ENCODE peak calls at places on chromosomes 16 and 17, in seven cellular contexts. One of them, this sample, is unnamed.

GRCh38 chr16:52492789-52493357 is 54.1 kb downstream of the TOX3 start:
- DNase-seq in CD8-positive, alpha-beta T cell: no peak
- DNase-seq in A549: no peak
- DNase-seq in left ventricle myocardium inferior: no peak
- DNase-seq in DND-41: no peak
- DNase-seq in upper lobe of left lung: no peak
- DNase-seq in cardiac muscle cell: no peak
- DNase-seq in this sample: no peak

GRCh38 chr17:3888343-3889171 is 4.3 kb downstream of the CAMKK1 start:
- DNase-seq in CD8-positive, alpha-beta T cell: no peak
- DNase-seq in A549: no peak
- DNase-seq in left ventricle myocardium inferior: peak; percentile 78
- DNase-seq in DND-41: peak; percentile 24
- DNase-seq in upper lobe of left lung: no peak
- DNase-seq in cardiac muscle cell: no peak
- DNase-seq in this sample: peak; percentile 23

GRCh38 chr16:53055603-53056527 is 1.1 kb downstream of the CHD9 start:
- DNase-seq in CD8-positive, alpha-beta T cell: no peak
- DNase-seq in A549: peak; percentile 51
- DNase-seq in left ventricle myocardium inferior: no peak
- DNase-seq in DND-41: peak; percentile 66
- DNase-seq in upper lobe of left lung: peak; percentile 28
- DNase-seq in cardiac muscle cell: peak; percentile 48
- DNase-seq in this sample: no peak

GRCh38 chr16:82653550-82654511 is 27.1 kb downstream of the CDH13 start:
- DNase-seq in CD8-positive, alpha-beta T cell: peak; percentile 51
- DNase-seq in A549: peak; percentile 66
- DNase-seq in left ventricle myocardium inferior: no peak
- DNase-seq in DND-41: peak; percentile 19
- DNase-seq in upper lobe of left lung: no peak
- DNase-seq in cardiac muscle cell: peak; percentile 15
- DNase-seq in this sample: peak; percentile 38

GRCh38 chr16:57471209-57471608 is 8.7 kb downstream of the POLR2C start:
- DNase-seq in CD8-positive, alpha-beta T cell: no peak
- DNase-seq in A549: peak; percentile 68
- DNase-seq in left ventricle myocardium inferior: no peak
- DNase-seq in DND-41: no peak
- DNase-seq in upper lobe of left lung: no peak
- DNase-seq in cardiac muscle cell: peak; percentile 22
- DNase-seq in this sample: no peak

GRCh38 chr16:56807011-56807675 is 57.9 kb upstream of the SLC12A3 start:
- DNase-seq in CD8-positive, alpha-beta T cell: no peak
- DNase-seq in A549: peak; percentile 62
- DNase-seq in left ventricle myocardium inferior: no peak
- DNase-seq in DND-41: no peak
- DNase-seq in upper lobe of left lung: no peak
- DNase-seq in cardiac muscle cell: no peak
- DNase-seq in this sample: no peak

GRCh38 chr16:67228034-67228785 is 1.3 kb downstream of the TMEM208 start:
- DNase-seq in CD8-positive, alpha-beta T cell: no peak
- DNase-seq in A549: no peak
- DNase-seq in left ventricle myocardium inferior: no peak
- DNase-seq in DND-41: no peak
- DNase-seq in upper lobe of left lung: no peak
- DNase-seq in cardiac muscle cell: no peak
- DNase-seq in this sample: no peak

GRCh38 chr16:85422374-85423185 is 190.5 kb upstream of the GSE1 start:
- DNase-seq in CD8-positive, alpha-beta T cell: no peak
- DNase-seq in A549: peak; percentile 65
- DNase-seq in left ventricle myocardium inferior: peak; percentile 5
- DNase-seq in DND-41: peak; percentile 31
- DNase-seq in upper lobe of left lung: peak; percentile 93
- DNase-seq in cardiac muscle cell: peak; percentile 40
- DNase-seq in this sample: no peak

GRCh38 chr17:65393514-65393913 is 167.9 kb downstream of the AXIN2 start:
- DNase-seq in CD8-positive, alpha-beta T cell: no peak
- DNase-seq in A549: no peak
- DNase-seq in left ventricle myocardium inferior: no peak
- DNase-seq in DND-41: no peak
- DNase-seq in upper lobe of left lung: no peak
- DNase-seq in cardiac muscle cell: no peak
- DNase-seq in this sample: no peak

GRCh38 chr16:1545044-1545736 is 11.7 kb downstream of the TMEM204 start:
- DNase-seq in CD8-positive, alpha-beta T cell: no peak
- DNase-seq in A549: no peak
- DNase-seq in left ventricle myocardium inferior: peak; percentile 77
- DNase-seq in DND-41: no peak
- DNase-seq in upper lobe of left lung: no peak
- DNase-seq in cardiac muscle cell: peak; percentile 51
- DNase-seq in this sample: no peak

GRCh38 chr16:68179196-68179795 is 56.6 kb downstream of the ESRP2 start:
- DNase-seq in CD8-positive, alpha-beta T cell: no peak
- DNase-seq in A549: no peak
- DNase-seq in left ventricle myocardium inferior: no peak
- DNase-seq in DND-41: no peak
- DNase-seq in upper lobe of left lung: no peak
- DNase-seq in cardiac muscle cell: peak; percentile 6
- DNase-seq in this sample: no peak

GRCh38 chr16:20867585-20867984 is 32.6 kb downstream of the DCUN1D3 start:
- DNase-seq in CD8-positive, alpha-beta T cell: no peak
- DNase-seq in A549: no peak
- DNase-seq in left ventricle myocardium inferior: no peak
- DNase-seq in DND-41: no peak
- DNase-seq in upper lobe of left lung: no peak
- DNase-seq in cardiac muscle cell: no peak
- DNase-seq in this sample: no peak

GRCh38 chr17:48113201-48113676 is 5.7 kb downstream of the SNX11 start:
- DNase-seq in CD8-positive, alpha-beta T cell: peak; percentile 65
- DNase-seq in A549: no peak
- DNase-seq in left ventricle myocardium inferior: no peak
- DNase-seq in DND-41: peak; percentile 39
- DNase-seq in upper lobe of left lung: peak; percentile 50
- DNase-seq in cardiac muscle cell: no peak
- DNase-seq in this sample: peak; percentile 72

GRCh38 chr17:35612924-35613521 is 25.9 kb downstream of the AP2B1 start:
- DNase-seq in CD8-positive, alpha-beta T cell: peak; percentile 34
- DNase-seq in A549: peak; percentile 68
- DNase-seq in left ventricle myocardium inferior: no peak
- DNase-seq in DND-41: peak; percentile 49
- DNase-seq in upper lobe of left lung: no peak
- DNase-seq in cardiac muscle cell: peak; percentile 65
- DNase-seq in this sample: peak; percentile 50

GRCh38 chr17:61144876-61145564 is 254.6 kb upstream of the TBX2 start:
- DNase-seq in CD8-positive, alpha-beta T cell: no peak
- DNase-seq in A549: no peak
- DNase-seq in left ventricle myocardium inferior: no peak
- DNase-seq in DND-41: no peak
- DNase-seq in upper lobe of left lung: no peak
- DNase-seq in cardiac muscle cell: peak; percentile 52
- DNase-seq in this sample: no peak

GRCh38 chr16:75801307-75801706 is 75.0 kb upstream of the CPHXL start:
- DNase-seq in CD8-positive, alpha-beta T cell: no peak
- DNase-seq in A549: no peak
- DNase-seq in left ventricle myocardium inferior: no peak
- DNase-seq in DND-41: no peak
- DNase-seq in upper lobe of left lung: no peak
- DNase-seq in cardiac muscle cell: no peak
- DNase-seq in this sample: no peak

GRCh38 chr16:54521327-54521726 is 234.7 kb upstream of the IRX3 start:
- DNase-seq in CD8-positive, alpha-beta T cell: no peak
- DNase-seq in A549: no peak
- DNase-seq in left ventricle myocardium inferior: no peak
- DNase-seq in DND-41: no peak
- DNase-seq in upper lobe of left lung: no peak
- DNase-seq in cardiac muscle cell: no peak
- DNase-seq in this sample: no peak

GRCh38 chr16:81401035-81401950 is 43.3 kb upstream of the CMIP start:
- DNase-seq in CD8-positive, alpha-beta T cell: no peak
- DNase-seq in A549: peak; percentile 97
- DNase-seq in left ventricle myocardium inferior: no peak
- DNase-seq in DND-41: no peak
- DNase-seq in upper lobe of left lung: no peak
- DNase-seq in cardiac muscle cell: no peak
- DNase-seq in this sample: no peak

GRCh38 chr16:1884155-1884760 is 12.3 kb upstream of the MEIOB start:
- DNase-seq in CD8-positive, alpha-beta T cell: no peak
- DNase-seq in A549: peak; percentile 71
- DNase-seq in left ventricle myocardium inferior: no peak
- DNase-seq in DND-41: no peak
- DNase-seq in upper lobe of left lung: no peak
- DNase-seq in cardiac muscle cell: no peak
- DNase-seq in this sample: no peak

GRCh38 chr16:88378401-88378800 is 4.4 kb upstream of the ZNF469 start:
- DNase-seq in CD8-positive, alpha-beta T cell: no peak
- DNase-seq in A549: no peak
- DNase-seq in left ventricle myocardium inferior: peak; percentile 4
- DNase-seq in DND-41: no peak
- DNase-seq in upper lobe of left lung: no peak
- DNase-seq in cardiac muscle cell: no peak
- DNase-seq in this sample: no peak

GRCh38 chr16:85037721-85038120 is 10.1 kb downstream of the KIAA0513 start:
- DNase-seq in CD8-positive, alpha-beta T cell: no peak
- DNase-seq in A549: no peak
- DNase-seq in left ventricle myocardium inferior: no peak
- DNase-seq in DND-41: no peak
- DNase-seq in upper lobe of left lung: no peak
- DNase-seq in cardiac muscle cell: no peak
- DNase-seq in this sample: no peak

GRCh38 chr16:54817432-54817831 is 113.2 kb upstream of the IRX5 start:
- DNase-seq in CD8-positive, alpha-beta T cell: no peak
- DNase-seq in A549: peak; percentile 42
- DNase-seq in left ventricle myocardium inferior: no peak
- DNase-seq in DND-41: no peak
- DNase-seq in upper lobe of left lung: peak; percentile 50
- DNase-seq in cardiac muscle cell: peak; percentile 23
- DNase-seq in this sample: no peak

GRCh38 chr16:66378739-66379570 is 12.5 kb downstream of the CDH5 start:
- DNase-seq in CD8-positive, alpha-beta T cell: no peak
- DNase-seq in A549: peak; percentile 19
- DNase-seq in left ventricle myocardium inferior: no peak
- DNase-seq in DND-41: no peak
- DNase-seq in upper lobe of left lung: no peak
- DNase-seq in cardiac muscle cell: no peak
- DNase-seq in this sample: no peak

GRCh38 chr16:733382-734207 is 6.7 kb downstream of the HAGHL start:
- DNase-seq in CD8-positive, alpha-beta T cell: peak; percentile 57
- DNase-seq in A549: peak; percentile 50
- DNase-seq in left ventricle myocardium inferior: no peak
- DNase-seq in DND-41: no peak
- DNase-seq in upper lobe of left lung: no peak
- DNase-seq in cardiac muscle cell: peak; percentile 49
- DNase-seq in this sample: no peak

GRCh38 chr16:87956771-87957279 is 5.6 kb downstream of the BANP start:
- DNase-seq in CD8-positive, alpha-beta T cell: no peak
- DNase-seq in A549: peak; percentile 57
- DNase-seq in left ventricle myocardium inferior: no peak
- DNase-seq in DND-41: peak; percentile 59
- DNase-seq in upper lobe of left lung: no peak
- DNase-seq in cardiac muscle cell: no peak
- DNase-seq in this sample: no peak

GRCh38 chr17:75131278-75132017 is at the start of gene NT5C:
- DNase-seq in CD8-positive, alpha-beta T cell: peak; percentile 61
- DNase-seq in A549: peak; percentile 91
- DNase-seq in left ventricle myocardium inferior: peak; percentile 85
- DNase-seq in DND-41: peak; percentile 76
- DNase-seq in upper lobe of left lung: peak; percentile 85
- DNase-seq in cardiac muscle cell: peak; percentile 90
- DNase-seq in this sample: peak; percentile 53

DNA sequence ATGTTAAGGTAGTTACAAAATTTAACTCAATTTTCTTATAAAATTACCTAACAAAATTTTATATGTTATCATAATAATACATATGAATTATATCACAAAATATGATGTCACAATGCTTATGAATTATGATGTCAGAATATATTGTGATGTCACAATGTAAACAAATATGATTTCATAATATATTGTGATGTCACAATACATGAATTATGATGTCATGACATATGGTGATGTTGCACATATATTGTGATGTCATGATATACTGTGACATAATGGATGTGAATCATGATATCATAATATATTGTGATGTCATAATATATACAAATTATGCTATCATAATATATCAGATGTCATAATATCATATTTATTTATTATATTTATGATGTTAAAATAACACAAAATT is 1879.9 kb downstream of the TP53TG3F start:
- DNase-seq in CD8-positive, alpha-beta T cell: no peak
- DNase-seq in A549: no peak
- DNase-seq in left ventricle myocardium inferior: no peak
- DNase-seq in DND-41: no peak
- DNase-seq in upper lobe of left lung: no peak
- DNase-seq in cardiac muscle cell: no peak
- DNase-seq in this sample: no peak
- H3K9me3 ChIP-seq in CD8-positive, alpha-beta T cell: no peaks in the 10 kb centered on the region
- H3K9me3 ChIP-seq in A549: peaks cover 2% of the 10 kb centered on the region
- H3K9me3 ChIP-seq in left ventricle myocardium inferior: peaks cover 43% of the 10 kb centered on the region
- H3K9me3 ChIP-seq in DND-41: no peaks in the 10 kb centered on the region
- H3K9me3 ChIP-seq in upper lobe of left lung: peaks cover 6% of the 10 kb centered on the region
- H3K9me3 ChIP-seq in cardiac muscle cell: peaks cover 3% of the 10 kb centered on the region
- H3K9me3 ChIP-seq in this sample: peaks cover 4% of the 10 kb centered on the region

DNA sequence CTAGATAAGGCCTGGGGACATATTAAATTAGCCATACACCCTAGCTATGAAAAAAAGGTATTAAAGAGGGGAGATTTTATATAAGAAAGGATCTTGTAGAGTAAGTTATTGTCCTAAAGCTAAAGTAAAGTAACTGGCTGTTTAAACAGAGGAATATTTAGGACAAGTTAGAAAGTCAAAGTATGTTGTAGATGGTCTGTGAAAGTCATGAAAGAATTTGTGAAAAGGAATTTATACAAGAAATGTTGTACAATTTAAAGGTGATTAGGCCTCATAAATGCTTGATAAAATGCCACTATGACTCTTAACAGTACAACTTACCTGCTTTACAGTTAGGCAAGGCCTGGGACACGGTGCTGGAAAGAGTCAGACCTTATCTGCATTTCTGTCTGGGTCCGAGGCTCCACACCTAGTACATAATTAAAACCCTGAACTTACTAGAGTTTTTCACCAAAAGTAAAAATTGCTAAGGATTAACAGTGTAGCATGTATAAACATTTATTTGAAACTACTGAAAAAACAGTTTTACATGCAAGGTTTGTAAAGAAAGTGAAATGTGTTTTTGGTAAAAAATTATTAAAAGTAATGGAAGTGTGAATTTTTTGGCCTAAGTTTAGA is 445.3 kb upstream of the TOM1L1 start:
- DNase-seq in CD8-positive, alpha-beta T cell: no peak
- DNase-seq in A549: peak; percentile 4
- DNase-seq in left ventricle myocardium inferior: no peak
- DNase-seq in DND-41: no peak
- DNase-seq in upper lobe of left lung: no peak
- DNase-seq in cardiac muscle cell: no peak
- DNase-seq in this sample: no peak
- H3K9me3 ChIP-seq in CD8-positive, alpha-beta T cell: no peaks in the 10 kb centered on the region
- H3K9me3 ChIP-seq in A549: peaks cover 21% of the 10 kb centered on the region
- H3K9me3 ChIP-seq in left ventricle myocardium inferior: peaks cover 58% of the 10 kb centered on the region
- H3K9me3 ChIP-seq in DND-41: peaks cover 16% of the 10 kb centered on the region
- H3K9me3 ChIP-seq in upper lobe of left lung: peaks cover 8% of the 10 kb centered on the region
- H3K9me3 ChIP-seq in cardiac muscle cell: peaks cover 14% of the 10 kb centered on the region
- H3K9me3 ChIP-seq in this sample: no peaks in the 10 kb centered on the region

GRCh38 chr16:3305109-3306068 is at the start of the genes TIGD7 and ZNF75A:
- DNase-seq in CD8-positive, alpha-beta T cell: peak; percentile 91
- DNase-seq in A549: peak; percentile 95
- DNase-seq in left ventricle myocardium inferior: peak; percentile 88
- DNase-seq in DND-41: peak; percentile 62
- DNase-seq in upper lobe of left lung: peak; percentile 85
- DNase-seq in cardiac muscle cell: peak; percentile 93
- DNase-seq in this sample: peak; percentile 86
- H3K9me3 ChIP-seq in CD8-positive, alpha-beta T cell: peaks cover 21% of the 10 kb centered on the region
- H3K9me3 ChIP-seq in A549: peaks cover 92% of the 10 kb centered on the region
- H3K9me3 ChIP-seq in left ventricle myocardium inferior: peaks cover 86% of the 10 kb centered on the region
- H3K9me3 ChIP-seq in DND-41: no peaks in the 10 kb centered on the region
- H3K9me3 ChIP-seq in upper lobe of left lung: peaks cover 72% of the 10 kb centered on the region
- H3K9me3 ChIP-seq in cardiac muscle cell: no peaks in the 10 kb centered on the region
- H3K9me3 ChIP-seq in this sample: peaks cover 70% of the 10 kb centered on the region

GRCh38 chr16:4103741-4104140 is 12.5 kb downstream of the ADCY9 start:
- DNase-seq in CD8-positive, alpha-beta T cell: no peak
- DNase-seq in A549: no peak
- DNase-seq in left ventricle myocardium inferior: no peak
- DNase-seq in DND-41: no peak
- DNase-seq in upper lobe of left lung: no peak
- DNase-seq in cardiac muscle cell: no peak
- DNase-seq in this sample: no peak
- H3K9me3 ChIP-seq in CD8-positive, alpha-beta T cell: no peaks in the 10 kb centered on the region
- H3K9me3 ChIP-seq in A549: no peaks in the 10 kb centered on the region
- H3K9me3 ChIP-seq in left ventricle myocardium inferior: no peaks in the 10 kb centered on the region
- H3K9me3 ChIP-seq in DND-41: no peaks in the 10 kb centered on the region
- H3K9me3 ChIP-seq in upper lobe of left lung: no peaks in the 10 kb centered on the region
- H3K9me3 ChIP-seq in cardiac muscle cell: no peaks in the 10 kb centered on the region
- H3K9me3 ChIP-seq in this sample: no peaks in the 10 kb centered on the region

This sample was measured in naive thymus-derived CD4-positive, alpha-beta T cell.